ENCODE peak calls at places on chromosome 12, in ten cellular contexts. B is EL; U is HFF-Myc; T is immature natural killer cell; Q is KG1; D is heart right ventricle; K is activated naive CD8-positive, alpha-beta T cell treated with anti-CD3 and anti-CD28 coated beads, Interleukin-2, amount 50 U/mL, for 16 hours; A is non-pigmented ciliary epithelial cell; L is ELR; M is ascending aorta. E is an unnamed sample.

GRCh38 chr12:119850330-119850729 is 26.8 kb downstream of the CIT start:
- DNase-seq in B (no peak), U (no peak), T (no peak), Q (no peak), D (no peak), K (no peak), A (no peak), L (no peak), M (no peak), E (no peak)

GRCh38 chr12:89351489-89352241 is 636 bp downstream of the DUSP6 start:
- DNase-seq in B (peak), U (no peak), T (peak), Q (no peak), D (peak), K (no peak), A (no peak), L (peak), M (no peak), E (peak)

GRCh38 chr12:64169999-64170398 is 52.1 kb downstream of the KICS2 start:
- DNase-seq in B (no peak), U (no peak), T (no peak), Q (no peak), D (no peak), K (no peak), A (no peak), L (no peak), M (no peak), E (no peak)

GRCh38 chr12:120212301-120212700 is 11.4 kb upstream of the RPLP0 start:
- DNase-seq in B (no peak), U (no peak), T (no peak), Q (no peak), D (no peak), K (no peak), A (no peak), L (no peak), M (no peak), E (no peak)

GRCh38 chr12:21416611-21417121 is 20.8 kb upstream of the PYROXD1 start:
- DNase-seq in B (peak), U (no peak), T (no peak), Q (no peak), D (no peak), K (no peak), A (peak), L (peak), M (no peak), E (no peak)

GRCh38 chr12:64566122-64566521 is 44.2 kb upstream of the RASSF3 start:
- DNase-seq in B (peak), U (no peak), T (no peak), Q (no peak), D (no peak), K (no peak), A (no peak), L (no peak), M (no peak), E (no peak)

GRCh38 chr12:130954544-130954831 is 781 bp downstream of the ADGRD1 start:
- DNase-seq in B (no peak), U (no peak), T (no peak), Q (no peak), D (no peak), K (no peak), A (no peak), L (no peak), M (no peak), E (no peak)

GRCh38 chr12:92138144-92138543 is 7.5 kb downstream of the BTG1 start:
- DNase-seq in B (no peak), U (no peak), T (no peak), Q (no peak), D (no peak), K (no peak), A (no peak), L (no peak), M (no peak), E (no peak)

GRCh38 chr12:49777800-49778748 is 36.7 kb downstream of the TMBIM6 start:
- DNase-seq in B (peak), U (no peak), T (peak), Q (no peak), D (peak), K (peak), A (no peak), L (peak), M (no peak), E (peak)

GRCh38 chr12:102220736-102221135 is 23.1 kb upstream of the PMCH start:
- DNase-seq in B (no peak), U (no peak), T (no peak), Q (no peak), D (no peak), K (no peak), A (no peak), L (no peak), M (no peak), E (no peak)

GRCh38 chr12:6773662-6774351 is 1.5 kb downstream of the LAG3 start:
- DNase-seq in B (no peak), U (no peak), T (no peak), Q (no peak), D (no peak), K (no peak), A (no peak), L (no peak), M (no peak), E (no peak)

GRCh38 chr12:119235352-119235751 is 56.6 kb downstream of the HSPB8 start:
- DNase-seq in B (no peak), U (no peak), T (no peak), Q (no peak), D (no peak), K (no peak), A (no peak), L (no peak), M (no peak), E (no peak)

GRCh38 chr12:109458771-109459208 is 18.3 kb downstream of the KCTD10 start:
- DNase-seq in B (no peak), U (no peak), T (no peak), Q (no peak), D (no peak), K (no peak), A (no peak), L (no peak), M (no peak), E (peak)

GRCh38 chr12:29255061-29255460 is 106.0 kb downstream of the FAR2 start:
- DNase-seq in B (no peak), U (no peak), T (no peak), Q (no peak), D (no peak), K (no peak), A (no peak), L (no peak), M (no peak), E (no peak)

GRCh38 chr12:14723763-14724162 is 27.4 kb upstream of the GUCY2C start:
- DNase-seq in B (peak), U (peak), T (peak), Q (no peak), D (peak), K (peak), A (peak), L (peak), M (no peak), E (peak)

GRCh38 chr12:92784356-92784755 is 81.6 kb downstream of the PLEKHG7 start:
- DNase-seq in B (peak), U (peak), T (no peak), Q (no peak), D (no peak), K (no peak), A (no peak), L (no peak), M (no peak), E (peak)

GRCh38 chr12:122459211-122459610 is 36.7 kb upstream of the CLIP1 start:
- DNase-seq in B (no peak), U (no peak), T (no peak), Q (no peak), D (no peak), K (no peak), A (no peak), L (no peak), M (no peak), E (peak)

GRCh38 chr12:110316861-110317260 is 35.8 kb downstream of the ATP2A2 start:
- DNase-seq in B (peak), U (peak), T (no peak), Q (no peak), D (no peak), K (no peak), A (peak), L (peak), M (no peak), E (peak)

GRCh38 chr12:1914116-1914911 is 4.1 kb downstream of the CACNA2D4 start:
- DNase-seq in B (no peak), U (no peak), T (no peak), Q (no peak), D (no peak), K (no peak), A (no peak), L (no peak), M (no peak), E (no peak)

GRCh38 chr12:65941388-65941787 is 117.1 kb downstream of the HMGA2 start:
- DNase-seq in B (peak), U (peak), T (no peak), Q (no peak), D (no peak), K (no peak), A (no peak), L (peak), M (no peak), E (peak)

GRCh38 chr12:124756151-124756550 is 107.5 kb downstream of the SCARB1 start:
- DNase-seq in B (no peak), U (no peak), T (no peak), Q (no peak), D (no peak), K (no peak), A (no peak), L (no peak), M (no peak), E (peak)

GRCh38 chr12:122123051-122123760 is 44.6 kb downstream of the MLXIP start:
- DNase-seq in B (peak), U (peak), T (peak), Q (peak), D (peak), K (peak), A (no peak), L (peak), M (no peak), E (peak)

GRCh38 chr12:49331360-49332222 is 5.4 kb downstream of the C1QL4 start:
- DNase-seq in B (peak), U (peak), T (no peak), Q (no peak), D (peak), K (no peak), A (peak), L (peak), M (no peak), E (peak)

GRCh38 chr12:117031843-117032592 is 67.2 kb downstream of the TESC start:
- DNase-seq in B (no peak), U (no peak), T (no peak), Q (no peak), D (no peak), K (no peak), A (no peak), L (no peak), M (no peak), E (no peak)

GRCh38 chr12:34403706-34404376 is 381.5 kb downstream of the ALG10 start:
- DNase-seq in B (no peak), U (no peak), T (no peak), Q (no peak), D (no peak), K (no peak), A (no peak), L (no peak), M (peak), E (no peak)

GRCh38 chr12:104381721-104382480 is 74.8 kb upstream of the CHST11 start:
- DNase-seq in B (peak), U (peak), T (peak), Q (peak), D (peak), K (peak), A (no peak), L (peak), M (peak), E (peak)

GRCh38 chr12:83408168-83408567 is 721.5 kb downstream of the TMTC2 start:
- DNase-seq in B (no peak), U (no peak), T (no peak), Q (no peak), D (no peak), K (no peak), A (no peak), L (no peak), M (no peak), E (no peak)

GRCh38 chr12:105253882-105254513 is 18.0 kb upstream of the APPL2 start:
- DNase-seq in B (peak), U (peak), T (no peak), Q (no peak), D (no peak), K (no peak), A (no peak), L (peak), M (no peak), E (peak)

GRCh38 chr12:113769322-113769721 is 196.8 kb downstream of the RBM19 start:
- DNase-seq in B (no peak), U (no peak), T (no peak), Q (no peak), D (no peak), K (no peak), A (no peak), L (no peak), M (no peak), E (no peak)

GRCh38 chr12:65685514-65685913 is 138.8 kb upstream of the HMGA2 start:
- DNase-seq in B (peak), U (peak), T (no peak), Q (no peak), D (no peak), K (no peak), A (no peak), L (peak), M (no peak), E (peak)

E was measured in fibroblast of villous mesenchyme.